ENCODE peak calls at places on chromosome 20, in eight cellular contexts. T is naive thymus-derived CD4-positive, alpha-beta T cell; W is SJSA1; Z is keratinocyte; X is heart left ventricle; C is hepatocyte; G is A549; O is GM23248. D is an unnamed sample.

GRCh38 chr20:17849901-17850673 is 118.5 kb downstream of the SNX5 start:
- DNase-seq in G (peak; percentile 63), Z (peak; percentile 88), T (no peak), X (peak; percentile 87), C (peak; percentile 68), O (peak; percentile 99), W (peak; percentile 85), D (no peak)

GRCh38 chr20:19813839-19814238 is 55.8 kb downstream of the RIN2 start:
- DNase-seq in W (no peak), T (no peak), X (no peak), G (no peak), O (peak; percentile 70), Z (no peak), C (no peak), D (no peak)

GRCh38 chr20:53878262-53879047 is 191.9 kb downstream of the BCAS1 start:
- DNase-seq in G (no peak), T (no peak), C (no peak), W (no peak), X (no peak), O (no peak), Z (no peak), D (no peak)

GRCh38 chr20:46913329-46914044 is 18.8 kb downstream of the EYA2 start:
- DNase-seq in Z (no peak), X (no peak), C (no peak), G (no peak), W (no peak), O (no peak), T (no peak), D (no peak)

GRCh38 chr20:50276119-50277063 is 85.8 kb downstream of the CEBPB start:
- DNase-seq in G (no peak), O (no peak), Z (no peak), T (no peak), W (no peak), C (no peak), X (peak; percentile 38), D (no peak)

GRCh38 chr20:38156888-38157634 is 8.0 kb downstream of the TGM2 start:
- DNase-seq in X (peak; percentile 90), G (no peak), T (no peak), W (peak; percentile 80), Z (no peak), C (no peak), O (peak; percentile 41), D (no peak)

GRCh38 chr20:44650777-44651493 is 564 bp downstream of the ADA start:
- DNase-seq in C (no peak), W (no peak), T (peak; percentile 42), G (peak; percentile 31), Z (no peak), X (peak; percentile 64), O (peak; percentile 18), D (peak; percentile 31)

GRCh38 chr20:52493177-52493711 is 301.7 kb upstream of the ZFP64 start:
- DNase-seq in W (peak; percentile 77), Z (no peak), X (peak; percentile 29), O (peak; percentile 64), C (peak; percentile 19), T (peak; percentile 16), G (no peak), D (no peak)

GRCh38 chr20:45765307-45765910 is 26.3 kb downstream of the WFDC3 start:
- DNase-seq in G (no peak), C (no peak), O (no peak), Z (no peak), W (no peak), X (no peak), T (no peak), D (no peak)
- H3K27ac ChIP-seq in G (no peak overlapping the region), C (no peak overlapping the region), O (no peak overlapping the region), Z (no peak overlapping the region), W (no peak overlapping the region), X (no peak overlapping the region), T (no peak overlapping the region), D (no peak overlapping the region)

GRCh38 chr20:64078934-64079272 is 415 bp downstream of the RGS19 start:
- DNase-seq in C (no peak), G (no peak), X (no peak), T (no peak), O (no peak), Z (no peak), W (no peak), D (no peak)
- H3K4me1 ChIP-seq in C (peaks cover 10% of the 10 kb centered on the region), G (peaks cover 27% of the 10 kb centered on the region), X (peaks cover 30% of the 10 kb centered on the region), T (peaks cover 30% of the 10 kb centered on the region), O (peaks cover 10% of the 10 kb centered on the region), Z (peaks cover 19% of the 10 kb centered on the region), W (peaks cover 48% of the 10 kb centered on the region), D (peaks cover 43% of the 10 kb centered on the region)

GRCh38 chr20:63216849-63217471 is 1.0 kb upstream of the YTHDF1 start:
- DNase-seq in Z (no peak), O (no peak), C (no peak), X (no peak), G (no peak), T (no peak), W (no peak), D (no peak)
- H3K4me3 ChIP-seq in Z (peak overlapping the region; percentile 59), O (peak overlapping the region; percentile 87), C (peak overlapping the region; percentile 55), X (peak overlapping the region; percentile 95), G (peak overlapping the region; percentile 95), T (peak overlapping the region; percentile 78), W (no peak overlapping the region), D (peak overlapping the region; percentile 80)

GRCh38 chr20:7980332-7981046 is 39.1 kb downstream of the TMX4 start:
- DNase-seq in W (peak; percentile 10), X (no peak), T (peak; percentile 21), Z (no peak), O (peak; percentile 35), C (peak; percentile 66), G (peak; percentile 60), D (peak; percentile 8)
- H3K27ac ChIP-seq in W (no peak overlapping the region), X (no peak overlapping the region), T (no peak overlapping the region), Z (no peak overlapping the region), O (no peak overlapping the region), C (no peak overlapping the region), G (no peak overlapping the region), D (no peak overlapping the region)

GRCh38 chr20:10555865-10556308 is 117.9 kb downstream of the JAG1 start:
- DNase-seq in G (peak; percentile 66), O (peak; percentile 71), X (no peak), W (peak; percentile 89), Z (no peak), T (no peak), C (no peak), D (no peak)

GRCh38 chr20:10555393-10555792 is 118.4 kb downstream of the JAG1 start:
- DNase-seq in G (no peak), W (no peak), Z (no peak), C (no peak), T (no peak), X (no peak), O (peak; percentile 9), D (no peak)

GRCh38 chr20:10558635-10559187 is 115.1 kb downstream of the JAG1 start:
- DNase-seq in Z (peak; percentile 87), X (no peak), W (peak; percentile 96), G (peak; percentile 44), O (peak; percentile 71), C (no peak), T (peak; percentile 42), D (peak; percentile 3)

GRCh38 chr20:10557685-10558084 is 116.1 kb downstream of the JAG1 start:
- DNase-seq in O (no peak), Z (no peak), G (peak; percentile 25), C (no peak), X (no peak), T (no peak), W (no peak), D (no peak)

GRCh38 chr20:10556519-10557083 is 117.2 kb downstream of the JAG1 start:
- DNase-seq in X (no peak), T (no peak), W (peak; percentile 33), O (no peak), Z (no peak), C (no peak), G (no peak), D (no peak)
- H3K4me1 ChIP-seq in X (peaks cover 11% of the 10 kb centered on the region), T (no peaks in the 10 kb centered on the region), W (peaks cover 63% of the 10 kb centered on the region), O (peaks cover 24% of the 10 kb centered on the region), Z (peaks cover 68% of the 10 kb centered on the region), C (peaks cover 19% of the 10 kb centered on the region), G (peaks cover 66% of the 10 kb centered on the region), D (peaks cover 5% of the 10 kb centered on the region)

DNA sequence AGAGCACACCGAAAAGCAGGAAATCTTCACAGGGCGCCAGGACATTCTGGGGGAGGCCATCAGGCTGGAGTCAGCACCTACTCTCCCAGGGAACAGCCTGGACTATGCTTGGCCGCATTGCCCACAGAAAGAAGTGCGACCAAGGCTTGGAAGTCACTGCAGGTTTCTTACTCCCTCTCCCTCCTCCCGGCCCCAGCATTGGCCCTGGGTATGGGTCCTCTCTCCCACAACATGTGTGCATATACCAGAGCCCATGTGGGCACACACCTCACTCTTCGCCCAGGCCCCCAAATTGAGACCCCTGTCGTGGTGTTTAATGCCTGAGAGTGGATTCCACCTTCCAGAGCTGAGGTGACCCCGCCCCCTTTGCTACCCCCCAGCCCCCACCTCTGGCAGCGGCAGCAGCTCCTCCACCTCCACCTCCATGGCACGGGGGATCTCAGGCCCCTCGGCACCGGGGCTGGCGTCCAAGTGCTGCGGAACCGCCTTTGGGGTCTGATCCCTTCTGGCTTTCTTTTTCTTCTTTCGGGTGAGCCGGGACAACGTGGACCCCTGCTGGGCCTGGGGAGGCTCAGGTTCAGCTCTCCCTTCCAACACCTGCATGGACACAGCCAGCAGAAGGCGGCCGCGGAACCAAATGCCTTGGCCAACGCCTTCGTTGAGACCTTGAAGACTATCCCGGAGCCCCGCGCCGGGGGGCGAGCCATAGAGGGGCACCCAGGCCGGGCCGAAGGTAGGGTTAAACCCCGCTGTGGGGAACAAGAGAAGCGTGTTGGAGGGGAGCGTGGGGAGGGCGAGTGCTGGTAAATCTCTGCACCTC is 15.2 kb upstream of the SPAG4 start:
- DNase-seq in X (no peak), C (no peak), T (no peak), W (no peak), G (no peak), O (no peak), Z (no peak), D (no peak)
- H3K4me3 ChIP-seq in X (peak overlapping the region; percentile 61), C (peak overlapping the region; percentile 45), T (peak overlapping the region; percentile 72), W (peak overlapping the region; percentile 13), G (no peak overlapping the region), O (peak overlapping the region; percentile 64), Z (no peak overlapping the region), D (peak overlapping the region; percentile 50)